ENCODE peak calls at places on chromosome 10, in six cellular contexts. Z, O, M, H, K and I are unnamed samples.

GRCh38 chr10:113680172-113681111 is 730 bp downstream of the CASP7 start:
- DNase-seq in Z (peak; percentile 67), O (peak; percentile 80), M (peak; percentile 65), H (peak; percentile 11), K (peak; percentile 35), I (peak; percentile 40)

GRCh38 chr10:37520488-37520887 is 336.9 kb downstream of the ZNF248 start:
- DNase-seq in Z (no peak), O (no peak), M (no peak), H (no peak), K (no peak), I (no peak)

GRCh38 chr10:70669015-70669414 is 3.3 kb upstream of the ADAMTS14 start:
- DNase-seq in Z (no peak), O (no peak), M (no peak), H (no peak), K (no peak), I (no peak)

GRCh38 chr10:95475827-95476481 is 85.2 kb downstream of the SORBS1 start:
- DNase-seq in Z (no peak), O (peak; percentile 93), M (no peak), H (no peak), K (no peak), I (no peak)

GRCh38 chr10:4767033-4767814 is 58.8 kb upstream of the AKR1E2 start:
- DNase-seq in Z (peak; percentile 45), O (peak; percentile 24), M (peak; percentile 45), H (no peak), K (peak; percentile 45), I (no peak)

GRCh38 chr10:32241946-32242345 is 105.0 kb downstream of the EPC1 start:
- DNase-seq in Z (no peak), O (no peak), M (no peak), H (no peak), K (no peak), I (no peak)

GRCh38 chr10:22339761-22340361 is 5.4 kb upstream of the SPAG6 start:
- DNase-seq in Z (no peak), O (no peak), M (no peak), H (no peak), K (no peak), I (no peak)

GRCh38 chr10:70324341-70324861 is 40.6 kb upstream of the NPFFR1 start:
- DNase-seq in Z (no peak), O (no peak), M (no peak), H (no peak), K (no peak), I (no peak)

GRCh38 chr10:124512040-124512428 is 50.4 kb downstream of the LHPP start:
- DNase-seq in Z (no peak), O (no peak), M (no peak), H (no peak), K (no peak), I (no peak)

GRCh38 chr10:102802920-102803534 is 34.2 kb downstream of the CYP17A1 start:
- DNase-seq in Z (peak; percentile 77), O (no peak), M (peak; percentile 97), H (no peak), K (peak; percentile 97), I (peak; percentile 40)

GRCh38 chr10:27514243-27514642 is 10.1 kb downstream of the RAB18 start:
- DNase-seq in Z (no peak), O (no peak), M (no peak), H (no peak), K (no peak), I (no peak)
- H3K27ac ChIP-seq in Z (no peak overlapping the region), O (no peak overlapping the region), M (no peak overlapping the region), H (no peak overlapping the region), K (no peak overlapping the region), I (peak overlapping the region; percentile 55)

GRCh38 chr10:20303453-20304152 is 487.4 kb downstream of the PLXDC2 start:
- DNase-seq in Z (no peak), O (no peak), M (no peak), H (no peak), K (no peak), I (no peak)
- H3K27ac ChIP-seq in Z (no peak overlapping the region), O (no peak overlapping the region), M (no peak overlapping the region), H (no peak overlapping the region), K (no peak overlapping the region), I (no peak overlapping the region)

GRCh38 chr10:72784551-72785421 is 92.8 kb downstream of the MCU start:
- DNase-seq in Z (peak; percentile 72), O (peak; percentile 36), M (peak; percentile 93), H (peak; percentile 88), K (peak; percentile 76), I (peak; percentile 36)
- H3K27ac ChIP-seq in Z (no peak overlapping the region), O (no peak overlapping the region), M (peak overlapping the region; percentile 36), H (peak overlapping the region; percentile 11), K (no peak overlapping the region), I (peak overlapping the region; percentile 6)

GRCh38 chr10:7941576-7941975 is 112.9 kb upstream of the GATA3 start:
- DNase-seq in Z (no peak), O (no peak), M (no peak), H (no peak), K (no peak), I (no peak)

GRCh38 chr10:7944537-7944936 is 110.0 kb upstream of the GATA3 start:
- DNase-seq in Z (no peak), O (no peak), M (no peak), H (no peak), K (no peak), I (no peak)

GRCh38 chr10:7945025-7945424 is 109.5 kb upstream of the GATA3 start:
- DNase-seq in Z (no peak), O (no peak), M (no peak), H (no peak), K (no peak), I (no peak)

GRCh38 chr10:7942311-7942710 is 112.2 kb upstream of the GATA3 start:
- DNase-seq in Z (no peak), O (no peak), M (no peak), H (no peak), K (no peak), I (no peak)

DNA sequence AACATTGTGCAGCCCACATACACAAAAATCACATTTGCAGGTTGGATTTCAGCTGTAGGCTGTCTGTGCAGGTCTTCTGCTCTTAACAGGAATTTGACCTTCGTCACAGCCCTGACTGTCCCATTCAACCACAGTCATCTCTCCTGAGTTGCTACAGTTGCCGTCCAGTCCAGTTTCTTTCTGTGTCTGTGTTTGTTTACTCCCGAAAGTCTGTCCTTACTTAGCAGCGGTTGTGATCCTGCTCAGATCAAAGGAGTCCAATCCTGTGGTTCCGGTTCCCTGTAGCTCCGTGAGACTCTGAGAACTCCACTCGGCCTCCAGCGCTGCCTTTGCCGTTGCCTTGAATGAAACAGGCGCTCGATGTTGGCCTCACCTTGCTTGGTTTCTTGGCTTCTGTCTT is 111.6 kb upstream of the GATA3 start:
- DNase-seq in Z (no peak), O (no peak), M (no peak), H (no peak), K (no peak), I (no peak)
- H3K27ac ChIP-seq in Z (no peak overlapping the region), O (no peak overlapping the region), M (no peak overlapping the region), H (no peak overlapping the region), K (no peak overlapping the region), I (no peak overlapping the region)

DNA sequence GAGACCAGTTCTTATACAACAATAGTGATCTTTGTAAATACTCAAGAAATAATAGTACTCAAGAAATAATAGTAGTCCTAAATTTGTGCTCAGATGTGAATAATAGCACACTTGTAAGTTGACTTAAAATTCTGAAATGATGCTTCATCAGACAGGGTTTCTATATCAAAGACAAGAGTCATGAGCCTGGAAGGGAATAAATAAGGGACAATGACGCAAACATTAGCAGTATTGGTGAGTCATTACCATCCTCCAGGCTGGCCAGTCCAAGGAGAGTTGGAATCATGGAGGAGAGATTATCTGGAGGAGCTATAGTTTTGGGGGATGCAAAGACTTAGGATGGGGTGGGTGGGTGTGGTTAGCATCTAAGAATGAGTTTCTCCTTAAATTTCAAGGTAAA is 6.1 kb upstream of the SH3PXD2A start:
- DNase-seq in Z (no peak), O (no peak), M (peak; percentile 74), H (no peak), K (peak; percentile 53), I (no peak)
- H3K27ac ChIP-seq in Z (no peak overlapping the region), O (no peak overlapping the region), M (no peak overlapping the region), H (no peak overlapping the region), K (no peak overlapping the region), I (peak overlapping the region; percentile 72)

GRCh38 chr10:126210051-126210651 is 178.1 kb downstream of the ADAM12 start:
- DNase-seq in Z (no peak), O (no peak), M (no peak), H (no peak), K (no peak), I (no peak)
- H3K27ac ChIP-seq in Z (no peak overlapping the region), O (no peak overlapping the region), M (no peak overlapping the region), H (no peak overlapping the region), K (no peak overlapping the region), I (no peak overlapping the region)

GRCh38 chr10:132453470-132453861 is 56.5 kb downstream of the PWWP2B start:
- DNase-seq in Z (no peak), O (no peak), M (no peak), H (no peak), K (no peak), I (no peak)
- H3K27ac ChIP-seq in Z (no peak overlapping the region), O (peak overlapping the region; percentile 30), M (no peak overlapping the region), H (no peak overlapping the region), K (no peak overlapping the region), I (no peak overlapping the region)